ENCODE peak calls at places on chromosome 16, in four cellular contexts. I, L, E and N are unnamed samples.

GRCh38 chr16:57382535-57383275 is 10.4 kb downstream of the CX3CL1 start:
- DNase-seq in E (no peak), L (no peak), I (no peak), N (no peak)

GRCh38 chr16:67654069-67654911 is 5.8 kb downstream of the ACD start:
- DNase-seq in E (no peak), L (no peak), I (no peak), N (no peak)

GRCh38 chr16:72963921-72964320 is 84.0 kb downstream of the ZFHX3 start:
- DNase-seq in I (no peak), E (no peak), L (no peak), N (no peak)

GRCh38 chr16:30184430-30185140 is 1.2 kb downstream of the CORO1A start:
- DNase-seq in E (no peak), L (no peak), I (no peak), N (peak)

GRCh38 chr16:89324056-89325010 is 106.8 kb downstream of the ZNF778 start:
- DNase-seq in L (no peak), I (no peak), E (no peak), N (peak)

GRCh38 chr16:76777721-76778120 is 413.3 kb upstream of the MON1B start:
- DNase-seq in E (no peak), I (no peak), L (no peak), N (no peak)

GRCh38 chr16:26133401-26133800 is 441.6 kb downstream of the HS3ST4 start:
- DNase-seq in E (no peak), I (no peak), L (no peak), N (no peak)

GRCh38 chr16:84616515-84616914 is 1.4 kb downstream of the COTL1 start:
- DNase-seq in I (no peak), L (no peak), E (no peak), N (no peak)

GRCh38 chr16:23865853-23866252 is 30.1 kb downstream of the PRKCB start:
- DNase-seq in I (no peak), E (no peak), L (peak), N (no peak)

GRCh38 chr16:14337303-14338191 is 266.4 kb downstream of the MRTFB start:
- DNase-seq in L (no peak), I (no peak), E (no peak), N (no peak)

GRCh38 chr16:578870-579405 is 9.2 kb downstream of the PIGQ start:
- DNase-seq in I (peak), L (peak), E (peak), N (no peak)

GRCh38 chr16:66474750-66475199 is 47.7 kb downstream of the BEAN1 start:
- DNase-seq in I (no peak), L (no peak), E (no peak), N (peak)

GRCh38 chr16:29943846-29944669 is 17.8 kb upstream of the TMEM219 start:
- DNase-seq in I (no peak), L (no peak), E (no peak), N (peak)

GRCh38 chr16:58009856-58010416 is 8.7 kb downstream of the USB1 start:
- DNase-seq in L (no peak), E (no peak), I (no peak), N (no peak)

GRCh38 chr16:89116341-89117238 is 22.9 kb downstream of the ACSF3 start:
- DNase-seq in I (no peak), E (peak), L (no peak), N (peak)

GRCh38 chr16:59848314-59848713 is 1114.2 kb upstream of the GOT2 start:
- DNase-seq in E (no peak), L (no peak), I (no peak), N (no peak)

GRCh38 chr16:89344314-89344828 is 126.9 kb downstream of the ZNF778 start:
- DNase-seq in L (no peak), I (no peak), E (peak), N (no peak)

GRCh38 chr16:67263201-67263600 is 14.4 kb downstream of the SLC9A5 start:
- DNase-seq in L (no peak), E (no peak), I (no peak), N (no peak)

GRCh38 chr16:57541754-57542435 is 548 bp upstream of the ADGRG5 start:
- DNase-seq in E (no peak), L (no peak), I (no peak), N (peak)

GRCh38 chr16:66169817-66170216 is 196.7 kb upstream of the CDH5 start:
- DNase-seq in E (no peak), L (no peak), I (no peak), N (no peak)

GRCh38 chr16:17467923-17468540 is 2.7 kb downstream of the XYLT1 start:
- DNase-seq in L (no peak), I (no peak), E (peak), N (peak)

GRCh38 chr16:59586331-59586730 is 852.2 kb upstream of the GOT2 start:
- DNase-seq in E (no peak), L (no peak), I (no peak), N (no peak)

GRCh38 chr16:80210787-80211186 is 330.0 kb upstream of the DYNLRB2 start:
- DNase-seq in E (no peak), I (no peak), L (no peak), N (no peak)

GRCh38 chr16:27849621-27850020 is 213.9 kb downstream of the GSG1L start:
- DNase-seq in E (no peak), L (no peak), I (no peak), N (no peak)

GRCh38 chr16:83956336-83957289 is 3.6 kb downstream of the OSGIN1 start:
- DNase-seq in E (peak), L (peak), I (peak), N (peak)

GRCh38 chr16:24689128-24689527 is 40.3 kb upstream of the TNRC6A start:
- DNase-seq in I (no peak), L (no peak), E (no peak), N (no peak)

GRCh38 chr16:12551530-12551929 is 252.2 kb downstream of the CPPED1 start:
- DNase-seq in E (no peak), L (no peak), I (no peak), N (no peak)

GRCh38 chr16:57356547-57356946 is 2.0 kb upstream of the CCL22 start:
- DNase-seq in I (no peak), L (no peak), E (no peak), N (no peak)

GRCh38 chr16:10923146-10923649 is 19.1 kb downstream of the DEXI start:
- DNase-seq in L (no peak), I (no peak), E (no peak), N (peak)

GRCh38 chr16:50021509-50021908 is 3.5 kb upstream of the CNEP1R1 start:
- DNase-seq in I (no peak), L (no peak), E (no peak), N (no peak)
- TF ChIP-seq CTCF in I (no peak), L (peak), E (no peak), N (no peak)

GRCh38 chr16:2531696-2532493 is 687 bp upstream of the CEMP1 start:
- DNase-seq in E (peak), L (peak), I (peak), N (peak)
- TF ChIP-seq CTCF in E (no peak), L (no peak), I (no peak), N (peak)

GRCh38 chr16:68695575-68695974 is 41.5 kb upstream of the CDH1 start:
- DNase-seq in L (no peak), I (no peak), E (no peak), N (no peak)

GRCh38 chr16:68700120-68700519 is 37.0 kb upstream of the CDH1 start:
- DNase-seq in L (no peak), E (no peak), I (no peak), N (no peak)

GRCh38 chr16:68698091-68698490 is 39.0 kb upstream of the CDH1 start:
- DNase-seq in L (no peak), E (no peak), I (no peak), N (no peak)

DNA sequence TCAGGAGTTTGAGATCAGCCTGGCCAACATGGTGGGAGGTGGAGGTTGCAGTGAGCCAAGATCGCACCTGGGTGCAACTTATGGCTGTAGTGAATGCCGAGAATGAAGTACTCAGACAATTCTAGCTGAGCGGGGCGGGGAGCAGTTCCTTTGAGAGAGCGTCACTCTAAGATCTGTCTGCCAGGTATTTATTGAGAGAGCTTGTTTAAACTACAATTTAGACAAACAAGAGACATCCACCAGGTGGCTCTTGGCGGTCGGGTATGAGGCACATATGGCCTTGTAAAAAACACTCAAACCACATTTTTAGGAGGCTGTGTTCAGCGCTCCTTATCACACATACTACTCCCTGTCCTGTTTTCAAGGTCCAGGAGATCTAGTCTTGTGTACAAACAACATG is 40.6 kb upstream of the CDH1 start:
- DNase-seq in L (no peak), I (no peak), E (no peak), N (peak)
- TF ChIP-seq CTCF in L (no peak), I (no peak), E (no peak), N (no peak)

DNA sequence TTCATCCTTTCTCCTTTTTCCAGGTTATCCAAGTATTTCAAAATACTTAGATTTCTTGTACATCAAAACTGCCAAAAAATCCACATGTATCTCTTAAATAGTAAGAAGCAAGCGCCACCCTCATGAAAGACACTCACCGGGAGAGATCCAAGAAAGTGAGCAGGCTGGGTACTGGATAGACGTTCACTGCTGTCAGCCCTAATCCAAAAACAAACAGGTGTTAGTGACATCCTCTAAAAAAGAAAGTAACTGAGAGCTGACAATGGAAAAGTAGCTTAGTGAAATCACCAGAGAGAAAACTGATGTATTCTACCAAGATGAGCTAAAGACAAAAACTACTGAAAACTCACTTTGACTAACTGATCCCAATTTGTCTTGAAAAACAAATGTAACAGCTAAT is 46.1 kb downstream of the MARVELD3 start:
- DNase-seq in L (no peak), E (no peak), I (no peak), N (no peak)
- TF ChIP-seq CTCF in L (no peak), E (no peak), I (no peak), N (no peak)

DNA sequence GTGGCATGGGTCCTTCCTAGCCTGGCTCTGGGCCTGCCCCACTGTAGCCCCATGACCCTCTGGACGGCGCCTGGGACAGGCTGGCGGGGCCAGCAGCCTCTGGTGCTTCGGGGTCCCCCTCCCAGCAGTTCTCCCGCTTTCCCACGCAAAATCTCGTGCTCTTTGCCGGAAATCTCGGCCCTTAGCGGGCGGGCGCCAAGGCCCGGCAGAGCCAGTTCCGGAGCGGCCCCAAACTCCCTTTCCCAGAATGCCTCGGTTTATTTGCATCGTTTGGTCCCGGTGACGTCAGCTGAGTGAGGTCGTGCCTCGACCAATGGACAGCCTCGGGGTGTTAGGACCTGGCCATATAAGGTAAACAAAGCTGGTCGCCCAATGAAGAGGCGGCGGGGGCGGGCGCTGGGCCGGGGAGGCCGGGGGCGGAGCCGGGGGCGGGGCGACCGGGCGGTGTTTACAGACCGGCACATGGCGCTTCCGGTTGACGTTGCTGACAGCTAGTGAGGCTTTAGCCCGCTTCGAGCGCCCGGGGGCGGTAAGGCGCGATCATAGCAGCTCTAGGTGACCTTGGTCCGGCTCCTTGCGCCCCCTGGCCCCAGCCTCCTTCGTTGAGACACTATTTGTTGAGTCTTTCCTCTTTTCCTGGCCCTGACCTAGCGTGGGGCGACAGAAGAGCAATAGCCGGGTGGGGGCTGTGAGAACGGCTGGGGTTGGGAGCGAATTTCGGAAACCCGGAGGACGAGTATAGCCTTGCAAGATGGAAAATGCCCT is 1.5 kb upstream of the UBALD1 start:
- DNase-seq in I (peak), L (peak), E (peak), N (peak)
- TF ChIP-seq CTCF in I (no peak), L (peak), E (no peak), N (peak)

DNA sequence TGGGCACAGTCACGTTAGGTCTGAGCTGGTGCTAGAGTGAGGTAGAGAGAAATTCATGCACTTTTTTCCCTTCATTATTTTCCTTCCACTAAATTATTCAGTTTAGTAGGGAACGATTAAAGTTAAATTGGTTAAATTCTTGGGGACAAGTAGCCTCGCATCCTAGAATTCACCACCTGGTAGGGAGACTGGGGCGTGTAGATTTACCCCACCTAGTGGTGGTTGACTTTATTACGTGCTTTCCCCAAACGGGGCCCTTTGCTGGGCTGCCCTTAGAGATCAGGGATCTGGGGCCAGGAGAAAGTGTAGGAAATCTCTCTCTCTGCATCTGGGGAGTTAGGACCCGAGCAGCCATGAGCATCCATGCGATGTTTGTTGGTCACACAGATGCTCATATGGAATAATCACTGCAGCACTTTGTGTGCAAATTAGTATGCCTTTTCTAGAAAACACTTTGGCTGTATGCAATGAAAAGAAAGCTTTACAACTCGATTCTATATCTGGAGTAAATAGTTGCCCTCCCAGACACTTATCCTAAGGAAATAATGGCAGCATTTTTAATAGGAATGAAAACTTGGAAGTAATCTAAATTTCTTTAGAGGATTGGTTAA is 107.0 kb downstream of the PLCG2 start:
- DNase-seq in I (no peak), E (no peak), L (peak), N (peak)
- TF ChIP-seq CTCF in I (peak), E (peak), L (peak), N (peak)